ENCODE peak calls at places on chromosomes 6 and 20, in four cellular contexts. J is lung; U is CD8-positive, alpha-beta T cell; N is nephron progenitor cell. P is an unnamed sample.

GRCh38 chr6:39790772-39791171 is 1.4 kb upstream of the DAAM2 start:
- DNase-seq in J (peak), N (no peak), U (no peak), P (no peak)

GRCh38 chr20:18421608-18422007 is 45.2 kb downstream of the DZANK1 start:
- DNase-seq in U (no peak), N (no peak), J (no peak), P (no peak)

GRCh38 chr20:49247792-49248191 is 28.6 kb downstream of the DDX27 start:
- DNase-seq in J (no peak), N (no peak), U (no peak), P (no peak)

GRCh38 chr6:90516074-90516660 is 70.7 kb downstream of the MAP3K7 start:
- DNase-seq in J (no peak), N (no peak), U (no peak), P (no peak)

GRCh38 chr6:112877134-112878100 is 530.3 kb downstream of the RFPL4B start:
- DNase-seq in U (no peak), J (no peak), N (no peak), P (no peak)

GRCh38 chr20:46705378-46705729 is 4.1 kb upstream of the SLC2A10 start:
- DNase-seq in J (no peak), U (no peak), N (no peak), P (no peak)

GRCh38 chr6:10759312-10759839 is 11.8 kb downstream of the TMEM14B start:
- DNase-seq in J (no peak), U (no peak), N (no peak), P (no peak)

GRCh38 chr6:170112583-170112860 is 178.4 kb downstream of the DLL1 start:
- DNase-seq in J (no peak), N (no peak), U (no peak), P (no peak)

GRCh38 chr6:43250992-43251373 is 7.7 kb downstream of the TTBK1 start:
- DNase-seq in U (no peak), J (no peak), N (no peak), P (no peak)

GRCh38 chr6:161319231-161319630 is 45.4 kb upstream of the AGPAT4 start:
- DNase-seq in U (no peak), J (no peak), N (no peak), P (no peak)

GRCh38 chr20:23047738-23048214 is 1.7 kb downstream of the THBD start:
- DNase-seq in U (no peak), J (no peak), N (no peak), P (no peak)

GRCh38 chr6:111871207-111871606 is 2.0 kb downstream of the FYN start:
- DNase-seq in U (peak), N (no peak), J (no peak), P (no peak)

GRCh38 chr6:155895641-155896040 is 440.0 kb upstream of the NOX3 start:
- DNase-seq in U (no peak), J (no peak), N (no peak), P (no peak)

GRCh38 chr20:5657190-5657872 is 92.9 kb upstream of the SHLD1 start:
- DNase-seq in N (no peak), U (no peak), J (peak), P (peak)

GRCh38 chr20:23242104-23242503 is 108.5 kb upstream of the NXT1 start:
- DNase-seq in N (no peak), J (no peak), U (no peak), P (no peak)

GRCh38 chr20:17663486-17663885 is 18.6 kb downstream of the RRBP1 start:
- DNase-seq in U (no peak), N (no peak), J (no peak), P (no peak)

GRCh38 chr20:53677447-53678314 is 84.0 kb upstream of the ZNF217 start:
- DNase-seq in J (no peak), U (no peak), N (peak), P (no peak)

GRCh38 chr20:23093613-23094012 is 7.5 kb upstream of the CD93 start:
- DNase-seq in N (no peak), J (no peak), U (no peak), P (no peak)

GRCh38 chr20:21826946-21827345 is 121.5 kb downstream of the PAX1 start:
- DNase-seq in N (no peak), U (no peak), J (no peak), P (no peak)

GRCh38 chr20:18533491-18533890 is 25.8 kb downstream of the SEC23B start:
- DNase-seq in U (no peak), N (no peak), J (no peak), P (no peak)

GRCh38 chr6:33207569-33208088 is 671 bp upstream of the RING1 start:
- DNase-seq in U (no peak), J (peak), N (peak), P (no peak)

GRCh38 chr6:42696526-42697267 is 25.7 kb downstream of the PRPH2 start:
- DNase-seq in U (no peak), N (no peak), J (no peak), P (no peak)

GRCh38 chr20:58366016-58366415 is 23.0 kb upstream of the VAPB start:
- DNase-seq in N (peak), J (no peak), U (no peak), P (no peak)

GRCh38 chr6:107653861-107654394 is 164.0 kb downstream of the SOBP start:
- DNase-seq in J (no peak), U (no peak), N (no peak), P (no peak)

GRCh38 chr20:58514321-58515239 is 619 bp downstream of the APCDD1L start:
- DNase-seq in N (peak), J (no peak), U (no peak), P (no peak)

GRCh38 chr6:41966961-41967311 is 25.3 kb upstream of the CCND3 start:
- DNase-seq in J (no peak), N (no peak), U (no peak), P (no peak)

GRCh38 chr6:36657942-36658544 is 20.5 kb upstream of the CDKN1A start:
- DNase-seq in N (no peak), J (no peak), U (no peak), P (no peak)

GRCh38 chr6:136524936-136525413 is 25.2 kb downstream of the MAP7 start:
- DNase-seq in U (no peak), N (no peak), J (no peak), P (no peak)

P was measured in prostate gland.